ENCODE peak calls at places on chromosomes 12 and 14, in four cellular contexts. S is lower lobe of right lung, F is left lung, G is left ventricle myocardium inferior. P is an unnamed sample.

GRCh38 chr14:22836301-22837058 is at the start of gene MMP14:
- DNase-seq in S (peak; percentile 59), F (peak; percentile 83), G (peak; percentile 73), P (no peak)

GRCh38 chr14:63267171-63267570 is 51.6 kb downstream of the GPHB5 start:
- DNase-seq in S (no peak), F (no peak), G (no peak), P (no peak)

GRCh38 chr12:114904254-114905003 is 220.5 kb upstream of the TBX3 start:
- DNase-seq in S (no peak), F (no peak), G (no peak), P (no peak)

GRCh38 chr12:20567413-20567812 is 127.7 kb upstream of the SLCO1C1 start:
- DNase-seq in S (no peak), F (no peak), G (no peak), P (no peak)

GRCh38 chr14:68020493-68020892 is 200.9 kb downstream of the RAD51B start:
- DNase-seq in S (no peak), F (no peak), G (no peak), P (no peak)

GRCh38 chr14:52051251-52051650 is 17.6 kb downstream of the NID2 start:
- DNase-seq in S (no peak), F (no peak), G (no peak), P (no peak)

GRCh38 chr12:2013527-2014223 is 9.4 kb upstream of the DCP1B start:
- DNase-seq in S (no peak), F (no peak), G (peak; percentile 45), P (no peak)

GRCh38 chr12:75553865-75554555 is 42.6 kb upstream of the KRR1 start:
- DNase-seq in S (no peak), F (no peak), G (no peak), P (no peak)

GRCh38 chr14:87111141-87111540 is 881.8 kb downstream of the GALC start:
- DNase-seq in S (no peak), F (no peak), G (no peak), P (no peak)

GRCh38 chr12:76158518-76159321 is 74.2 kb upstream of the NAP1L1 start:
- DNase-seq in S (no peak), F (no peak), G (no peak), P (no peak)

GRCh38 chr12:57129311-57130288 is 1.3 kb downstream of the LRP1 start:
- DNase-seq in S (no peak), F (peak; percentile 81), G (no peak), P (no peak)

GRCh38 chr12:121647-122046 is 55.1 kb downstream of the IQSEC3 start:
- DNase-seq in S (no peak), F (no peak), G (no peak), P (no peak)

GRCh38 chr12:24200013-24200412 is 250.5 kb upstream of the SOX5 start:
- DNase-seq in S (no peak), F (no peak), G (no peak), P (no peak)

GRCh38 chr12:104083769-104084475 is 19.6 kb downstream of the HCFC2 start:
- DNase-seq in S (no peak), F (no peak), G (no peak), P (no peak)

GRCh38 chr12:3333583-3333982 is 157.4 kb upstream of the PRMT8 start:
- DNase-seq in S (no peak), F (no peak), G (no peak), P (no peak)

GRCh38 chr12:69243099-69244084 is 4.0 kb downstream of the CPSF6 start:
- DNase-seq in S (no peak), F (no peak), G (no peak), P (no peak)

GRCh38 chr12:28710882-28711281 is 438.2 kb upstream of the FAR2 start:
- DNase-seq in S (no peak), F (no peak), G (no peak), P (no peak)

GRCh38 chr12:51531982-51532497 is 59.0 kb upstream of the SCN8A start:
- DNase-seq in S (peak; percentile 72), F (no peak), G (peak; percentile 54), P (peak; percentile 76)

GRCh38 chr14:26622611-26623010 is 24.8 kb upstream of the NOVA1 start:
- DNase-seq in S (no peak), F (no peak), G (no peak), P (no peak)

GRCh38 chr12:53719649-53720048 is 7.6 kb downstream of the CALCOCO1 start:
- DNase-seq in S (no peak), F (no peak), G (no peak), P (no peak)

GRCh38 chr14:28779416-28779941 is 12.9 kb downstream of the FOXG1 start:
- DNase-seq in S (no peak), F (no peak), G (no peak), P (no peak)

DNA sequence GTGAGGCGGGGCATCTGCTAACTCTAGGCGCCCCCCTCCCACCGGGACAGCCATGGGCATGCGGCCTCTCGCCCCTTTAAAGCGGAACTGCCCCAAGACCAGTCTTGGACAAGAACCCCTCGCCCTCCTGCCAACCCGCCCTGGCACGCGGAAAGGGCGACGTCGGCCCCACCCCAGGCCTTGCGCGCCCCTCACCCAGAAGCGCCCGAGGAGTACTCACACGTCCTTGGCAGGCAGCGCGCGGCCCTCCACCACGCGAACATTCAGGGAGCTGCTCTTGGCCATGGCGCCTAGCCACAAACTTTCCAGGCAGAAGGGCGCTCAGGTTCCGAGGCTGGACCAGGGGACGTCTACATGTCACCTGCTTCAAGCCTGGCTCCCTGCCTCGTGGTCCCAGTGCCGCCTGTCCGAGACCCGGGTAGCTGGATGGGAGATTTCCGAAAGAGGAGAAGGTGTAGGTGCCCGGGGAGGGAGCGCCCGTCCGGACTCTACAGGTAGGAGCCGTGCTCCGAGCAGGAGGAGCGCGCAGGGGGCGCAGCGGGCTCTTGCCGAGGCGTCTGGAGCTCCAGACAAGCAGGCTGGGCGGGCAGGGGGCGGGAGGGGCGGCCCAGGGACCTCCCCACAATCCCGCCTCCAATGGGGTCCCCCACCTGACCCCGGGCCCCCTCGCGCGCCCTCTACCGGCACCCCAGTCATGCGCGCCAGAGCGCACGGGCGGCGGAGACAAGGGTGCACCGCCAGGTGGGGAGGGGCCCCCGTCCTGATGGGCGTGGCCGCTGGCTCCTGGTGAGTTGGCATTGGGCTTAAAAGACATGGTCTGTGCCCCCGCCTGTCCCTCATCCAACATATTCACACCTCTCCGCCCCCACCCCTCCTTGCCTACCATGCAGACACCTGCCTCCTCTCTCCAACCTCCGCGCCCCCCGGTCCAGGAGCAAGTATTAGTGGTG is at the start of gene RASAL1:
- DNase-seq in S (peak; percentile 46), F (no peak), G (no peak), P (no peak)
- TF ChIP-seq CTCF in S (peak; percentile 25), F (no peak), G (peak; percentile 37), P (peak; percentile 22)

GRCh38 chr12:132953163-132953425 is 3.0 kb downstream of the ZNF605 start:
- DNase-seq in S (no peak), F (no peak), G (no peak), P (no peak)
- H3K9me3 ChIP-seq in S (peaks cover 37% of the 10 kb centered on the region), F (peaks cover 56% of the 10 kb centered on the region), G (peaks cover 58% of the 10 kb centered on the region), P (peaks cover 14% of the 10 kb centered on the region)

GRCh38 chr12:123384994-123385376 is 1.1 kb downstream of the KMT5A start:
- DNase-seq in S (no peak), F (no peak), G (no peak), P (no peak)

GRCh38 chr12:123388218-123388947 is 4.5 kb downstream of the KMT5A start:
- DNase-seq in S (peak; percentile 82), F (peak; percentile 93), G (peak; percentile 84), P (peak; percentile 89)

GRCh38 chr12:123387508-123388217 is 3.7 kb downstream of the KMT5A start:
- DNase-seq in S (no peak), F (no peak), G (no peak), P (no peak)

GRCh38 chr12:123382684-123383083 is 1.2 kb upstream of the KMT5A start:
- DNase-seq in S (no peak), F (no peak), G (no peak), P (no peak)

DNA sequence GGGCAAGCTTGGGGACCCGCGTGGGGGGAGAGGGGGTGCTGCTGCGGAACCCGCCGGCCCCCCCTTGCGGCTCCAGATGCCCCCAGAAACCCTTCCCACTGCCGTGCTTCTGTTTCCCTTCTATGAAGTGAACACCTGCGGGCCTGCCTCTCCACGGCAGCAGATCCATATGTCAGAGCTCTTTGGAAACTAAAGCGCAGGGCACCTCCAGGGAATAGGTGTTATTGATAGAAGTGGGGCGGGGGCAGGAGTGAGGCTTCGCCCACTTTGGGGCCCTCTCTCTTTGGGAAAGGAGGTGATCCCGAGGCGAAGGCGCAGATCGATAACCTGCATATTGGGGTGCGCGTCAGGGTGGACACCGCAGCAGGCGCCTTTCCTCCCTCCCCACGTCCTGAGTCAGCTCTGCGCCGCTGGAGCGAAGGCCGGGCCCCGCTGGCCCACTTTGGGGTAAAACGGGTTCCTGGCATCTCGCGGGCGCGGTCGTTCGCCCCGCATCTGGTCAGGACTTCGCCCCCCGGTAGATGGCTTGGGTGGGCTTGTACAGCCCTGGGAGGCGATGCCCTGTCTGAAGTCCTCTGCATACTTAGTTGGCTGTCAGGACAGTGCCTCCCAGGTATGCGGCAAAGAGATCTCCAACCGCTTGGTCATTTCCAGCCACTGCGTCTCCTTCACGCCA is 524 bp downstream of the KMT5A start:
- DNase-seq in S (no peak), F (peak; percentile 87), G (no peak), P (no peak)
- TF ChIP-seq CTCF in S (no peak), F (no peak), G (no peak), P (no peak)

DNA sequence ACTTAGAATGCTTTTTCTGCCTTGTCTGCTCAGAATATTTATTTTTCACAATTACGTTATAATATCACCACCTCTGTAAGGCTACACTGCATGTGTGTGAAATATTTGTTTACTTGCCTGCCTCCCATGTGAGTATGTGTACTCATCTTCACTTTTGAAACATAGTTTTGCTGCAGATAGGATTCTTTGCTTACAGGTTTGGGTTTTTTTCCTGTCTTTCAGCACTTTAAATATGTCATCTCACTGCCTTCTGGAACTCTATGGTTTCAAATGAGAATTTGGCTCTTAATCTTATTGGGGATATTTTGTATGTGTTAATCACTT is 10.9 kb downstream of the G2E3 start:
- DNase-seq in S (no peak), F (no peak), G (no peak), P (no peak)
- H3K9me3 ChIP-seq in S (no peaks in the 10 kb centered on the region), F (no peaks in the 10 kb centered on the region), G (no peaks in the 10 kb centered on the region), P (no peaks in the 10 kb centered on the region)

DNA sequence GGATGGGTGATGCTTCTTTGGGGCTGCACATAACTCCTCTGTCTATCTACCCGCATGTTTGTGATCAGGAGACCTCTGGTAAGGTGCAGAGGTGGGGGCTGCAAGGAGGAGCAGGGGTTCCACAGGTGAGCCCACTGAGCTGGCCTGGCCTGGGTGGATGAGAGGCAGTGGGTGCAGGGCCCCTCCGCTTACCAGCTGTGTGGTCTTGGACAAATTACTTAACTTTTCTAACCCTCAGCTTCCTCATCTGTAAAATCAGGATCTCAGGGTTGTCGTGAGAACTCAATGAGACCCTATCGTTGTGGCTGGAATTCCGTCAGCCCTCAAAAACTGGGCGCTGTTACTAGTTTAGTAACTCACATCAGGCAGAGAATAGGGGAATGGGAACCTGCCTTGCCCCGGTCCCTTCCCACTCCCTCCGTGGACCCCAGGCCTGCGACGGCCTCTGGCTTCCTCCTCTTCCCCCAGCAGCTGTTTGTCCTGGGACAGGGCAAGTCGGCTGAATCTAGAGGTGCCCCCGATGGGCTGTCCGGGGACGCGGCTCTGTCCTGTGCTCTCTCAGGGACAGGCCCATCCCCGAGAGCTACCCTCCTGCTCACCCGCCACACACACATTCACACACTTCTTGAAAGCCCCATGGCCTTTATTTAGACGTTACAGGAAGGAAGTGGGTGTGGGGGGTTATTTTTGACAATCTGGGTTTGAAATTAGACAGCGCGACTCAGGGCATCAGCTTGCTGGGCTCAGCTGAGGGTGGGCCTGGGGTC is 7.6 kb downstream of the PTPN6 start:
- DNase-seq in S (peak; percentile 52), F (peak; percentile 80), G (peak; percentile 29), P (peak; percentile 70)
- TF ChIP-seq CTCF in S (no peak), F (no peak), G (no peak), P (no peak)